ENCODE peak calls at places on chromosomes 3 and 15, in eight cellular contexts. H is posterior cingulate gyrus, S is A172, B is NCI-H2029 treated with DMSO at 0.1 percent for 48 hours, D is BE2C, G is cardiac muscle cell, X is NCI-H1436, K is mammary epithelial cell. Z is an unnamed sample.
A peak's percentile ranks its signal among the peaks of the same experiment; 100 is the strongest.

GRCh38 chr3:37014620-37015019 is 21.3 kb downstream of the MLH1 start:
- DNase-seq in D (no peak), K (no peak), X (no peak), G (no peak), S (no peak), H (no peak), B (no peak), Z (no peak)

GRCh38 chr3:4738737-4739274 is 240.4 kb upstream of the BHLHE40 start:
- DNase-seq in G (no peak), S (no peak), X (no peak), B (no peak), H (no peak), D (no peak), K (peak; percentile 69), Z (no peak)

GRCh38 chr3:188362405-188362831 is 208.5 kb downstream of the LPP start:
- DNase-seq in D (no peak), H (no peak), G (peak; percentile 85), S (peak; percentile 93), B (no peak), K (peak; percentile 72), X (no peak), Z (no peak)

GRCh38 chr3:30161370-30161769 is 445.0 kb upstream of the TGFBR2 start:
- DNase-seq in B (no peak), G (peak; percentile 93), S (no peak), K (no peak), H (no peak), X (no peak), D (no peak), Z (no peak)

GRCh38 chr15:92385096-92385495 is 8.6 kb upstream of the ST8SIA2 start:
- DNase-seq in K (peak; percentile 89), X (no peak), S (peak; percentile 59), G (no peak), D (no peak), H (no peak), B (no peak), Z (no peak)

GRCh38 chr3:18111702-18112311 is 313.3 kb downstream of the SATB1 start:
- DNase-seq in K (peak; percentile 26), D (no peak), G (peak; percentile 40), B (peak; percentile 89), H (no peak), S (peak; percentile 68), X (no peak), Z (no peak)

GRCh38 chr15:40990080-40990479 is 36.8 kb downstream of the CHAC1 start:
- DNase-seq in B (no peak), S (no peak), K (no peak), G (no peak), D (no peak), H (no peak), X (no peak), Z (no peak)

GRCh38 chr3:46852839-46853355 is 10.3 kb downstream of the MYL3 start:
- DNase-seq in X (no peak), D (no peak), K (no peak), S (no peak), B (no peak), G (no peak), H (peak; percentile 10), Z (no peak)

GRCh38 chr3:195859061-195859845 is 47.5 kb upstream of the MUC4 start:
- DNase-seq in H (peak; percentile 83), K (peak; percentile 27), B (peak; percentile 20), G (peak; percentile 65), X (peak; percentile 66), D (peak; percentile 71), S (peak; percentile 46), Z (peak; percentile 35)

GRCh38 chr15:61100512-61100911 is 128.6 kb downstream of the RORA start:
- DNase-seq in D (peak; percentile 37), G (no peak), H (no peak), S (no peak), K (no peak), B (no peak), X (no peak), Z (no peak)

GRCh38 chr3:38029400-38030125 is at the start of gene PLCD1:
- DNase-seq in H (no peak), S (no peak), X (no peak), B (no peak), G (peak; percentile 80), K (peak; percentile 48), D (no peak), Z (no peak)

GRCh38 chr15:35674873-35675781 is 129.2 kb upstream of the DPH6 start:
- DNase-seq in G (peak; percentile 75), X (no peak), S (no peak), H (no peak), K (no peak), B (no peak), D (no peak), Z (no peak)

GRCh38 chr3:128366652-128367051 is 100.0 kb downstream of the DNAJB8 start:
- DNase-seq in X (no peak), D (no peak), G (no peak), S (no peak), K (no peak), H (no peak), B (no peak), Z (no peak)

GRCh38 chr15:67241132-67241855 is 13.2 kb downstream of the AAGAB start:
- DNase-seq in K (peak; percentile 14), D (no peak), S (no peak), B (no peak), H (no peak), G (no peak), X (no peak), Z (no peak)

Z was measured in occipital lobe.